ENCODE peak calls at places on chromosome X, in five cellular contexts. P is H1, S is SK-N-SH, Z is HCT116, U is K562. I is an unnamed sample.

GRCh38 chrX:29382811-29383210 is 795.6 kb downstream of the IL1RAPL1 start:
- DNase-seq in P (no peak), S (no peak), Z (no peak), U (no peak), I (no peak)

GRCh38 chrX:106783716-106784115 is 18.8 kb upstream of the TBC1D8B start:
- DNase-seq in P (peak), S (no peak), Z (no peak), U (no peak), I (no peak)

GRCh38 chrX:96438803-96439202 is 245.8 kb upstream of the DIAPH2 start:
- DNase-seq in P (no peak), S (no peak), Z (no peak), U (no peak), I (no peak)

GRCh38 chrX:49276671-49277519 is 7.3 kb downstream of the PPP1R3F start:
- DNase-seq in P (no peak), S (no peak), Z (no peak), U (no peak), I (no peak)

GRCh38 chrX:8627796-8628195 is 104.1 kb downstream of the ANOS1 start:
- DNase-seq in P (no peak), S (no peak), Z (no peak), U (no peak), I (no peak)

GRCh38 chrX:134551365-134552095 is 91.6 kb downstream of the HPRT1 start:
- DNase-seq in P (no peak), S (no peak), Z (no peak), U (no peak), I (no peak)

GRCh38 chrX:44872319-44872816 is 620 bp upstream of the KDM6A start:
- DNase-seq in P (no peak), S (no peak), Z (no peak), U (peak), I (no peak)

GRCh38 chrX:8845060-8845459 is 43.9 kb upstream of the FAM9A start:
- DNase-seq in P (no peak), S (no peak), Z (no peak), U (peak), I (peak)

GRCh38 chrX:136250191-136251041 is 784 bp downstream of the MAP7D3 start:
- DNase-seq in P (no peak), S (no peak), Z (no peak), U (peak), I (no peak)

GRCh38 chrX:112931900-112932299 is 91.3 kb upstream of the AMOT start:
- DNase-seq in P (no peak), S (no peak), Z (no peak), U (no peak), I (no peak)

GRCh38 chrX:19129694-19130093 is 7.4 kb upstream of the ADGRG2 start:
- DNase-seq in P (no peak), S (no peak), Z (no peak), U (peak), I (no peak)

GRCh38 chrX:9681422-9681821 is 84.2 kb downstream of the GPR143 start:
- DNase-seq in P (no peak), S (no peak), Z (no peak), U (no peak), I (no peak)

GRCh38 chrX:28042260-28042659 is 61.0 kb upstream of the DCAF8L1 start:
- DNase-seq in P (no peak), S (no peak), Z (no peak), U (no peak), I (no peak)

GRCh38 chrX:155052738-155053498 is 18.0 kb downstream of the CMC4 start:
- DNase-seq in P (no peak), S (no peak), Z (no peak), U (no peak), I (no peak)

GRCh38 chrX:9907645-9908387 is 59.3 kb upstream of the CLDN34 start:
- DNase-seq in P (no peak), S (no peak), Z (no peak), U (no peak), I (no peak)

GRCh38 chrX:46375831-46376230 is 169.4 kb downstream of the ZNF674 start:
- DNase-seq in P (no peak), S (no peak), Z (peak), U (no peak), I (no peak)

GRCh38 chrX:68843992-68844391 is 15.2 kb downstream of the EFNB1 start:
- DNase-seq in P (no peak), S (no peak), Z (no peak), U (no peak), I (no peak)

GRCh38 chrX:460823-461640 is 74.3 kb upstream of the PPP2R3B start:
- DNase-seq in P (no peak), S (no peak), Z (no peak), U (no peak), I (no peak)

GRCh38 chrX:72620550-72621145 is 48.0 kb upstream of the HDAC8 start:
- DNase-seq in P (no peak), S (no peak), Z (peak), U (peak), I (no peak)

GRCh38 chrX:44784241-44784640 is 59.6 kb upstream of the DUSP21 start:
- DNase-seq in P (no peak), S (no peak), Z (no peak), U (no peak), I (no peak)

GRCh38 chrX:134998246-134998645 is 7.5 kb downstream of the SMIM10 start:
- DNase-seq in P (no peak), S (no peak), Z (no peak), U (no peak), I (no peak)

GRCh38 chrX:19912-20571 is 261.1 kb upstream of the PLCXD1 start:
- DNase-seq in P (no peak), S (peak), Z (no peak), U (peak), I (no peak)

GRCh38 chrX:78540171-78540570 is 119.0 kb downstream of the RTL3 start:
- DNase-seq in P (no peak), S (no peak), Z (no peak), U (no peak), I (no peak)

GRCh38 chrX:9878141-9878875 is 88.8 kb upstream of the CLDN34 start:
- DNase-seq in P (no peak), S (no peak), Z (no peak), U (no peak), I (no peak)

GRCh38 chrX:54640721-54641120 is 110.7 kb downstream of the GNL3L start:
- DNase-seq in P (no peak), S (no peak), Z (no peak), U (no peak), I (peak)

GRCh38 chrX:13369541-13370140 is 49.8 kb upstream of the ATXN3L start:
- DNase-seq in P (no peak), S (no peak), Z (no peak), U (no peak), I (no peak)

GRCh38 chrX:8139713-8140112 is 31.4 kb downstream of the VCX2 start:
- DNase-seq in P (no peak), S (no peak), Z (no peak), U (no peak), I (no peak)

GRCh38 chrX:81301877-81302276 is 100.0 kb downstream of the SH3BGRL start:
- DNase-seq in P (no peak), S (no peak), Z (no peak), U (no peak), I (no peak)

GRCh38 chrX:1679238-1679637 is 64.4 kb downstream of the ASMT start:
- DNase-seq in P (no peak), S (no peak), Z (no peak), U (no peak), I (no peak)

GRCh38 chrX:43707812-43708548 is 51.9 kb downstream of the MAOA start:
- DNase-seq in P (no peak), S (no peak), Z (no peak), U (no peak), I (no peak)

GRCh38 chrX:149456476-149457245 is 48.4 kb downstream of the IDS start:
- DNase-seq in P (no peak), S (no peak), Z (no peak), U (no peak), I (no peak)
- TF ChIP-seq JUND in P (no peak), S (no peak), Z (no peak), U (no peak), I (no peak)

GRCh38 chrX:119655125-119655524 is 37.8 kb downstream of the SEPTIN6 start:
- DNase-seq in P (no peak), S (peak), Z (no peak), U (peak), I (no peak)
- TF ChIP-seq JUND in P (no peak), S (peak), Z (no peak), U (no peak), I (no peak)

DNA sequence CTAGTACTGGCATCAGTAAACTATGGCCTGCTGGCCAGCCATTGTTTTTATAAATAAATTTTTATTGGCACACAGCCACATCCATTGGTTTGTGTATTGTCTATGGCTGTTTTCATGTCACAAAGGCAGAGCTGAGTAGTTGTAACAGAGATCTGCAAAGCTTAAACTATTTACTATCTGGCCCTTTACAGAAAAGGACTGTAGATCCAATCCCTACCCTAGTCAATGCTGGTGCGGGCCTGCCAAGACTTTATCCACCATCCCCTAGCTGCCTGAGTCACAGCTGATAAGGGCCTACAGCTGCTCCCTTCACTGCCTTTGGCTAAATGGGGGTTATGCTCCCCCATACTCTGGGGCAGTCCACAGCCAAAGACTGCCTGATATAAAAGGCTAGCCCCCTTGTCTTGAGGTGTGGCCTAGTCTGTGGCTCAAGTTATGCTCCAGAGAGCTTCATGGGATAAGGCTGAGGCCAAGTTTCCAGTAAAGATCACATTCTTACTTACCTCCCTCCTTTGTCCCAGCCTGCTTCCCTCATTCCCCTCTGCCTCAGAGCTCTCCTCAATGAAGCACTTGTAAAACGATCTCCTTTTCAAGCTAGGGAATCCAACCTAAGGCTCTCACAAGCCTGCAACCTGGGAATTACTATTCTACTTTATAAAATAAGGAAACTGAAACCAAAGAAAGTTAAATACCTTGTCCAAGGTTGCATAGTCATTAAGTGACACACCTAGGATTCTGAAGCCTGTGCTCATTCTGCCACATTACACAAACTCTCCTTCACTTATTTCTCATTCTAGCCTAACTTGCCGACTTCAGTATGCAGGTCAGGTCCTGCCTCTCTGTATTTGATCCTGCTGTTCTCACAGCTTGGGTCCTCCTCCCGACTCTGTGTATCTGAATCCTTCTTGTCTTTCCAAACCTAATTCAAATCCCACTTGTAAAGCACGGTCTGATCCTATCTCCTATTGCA is 20.7 kb downstream of the ACE2 start:
- DNase-seq in P (no peak), S (no peak), Z (no peak), U (peak), I (no peak)
- TF ChIP-seq JUND in P (no peak), S (no peak), Z (no peak), U (peak), I (no peak)

DNA sequence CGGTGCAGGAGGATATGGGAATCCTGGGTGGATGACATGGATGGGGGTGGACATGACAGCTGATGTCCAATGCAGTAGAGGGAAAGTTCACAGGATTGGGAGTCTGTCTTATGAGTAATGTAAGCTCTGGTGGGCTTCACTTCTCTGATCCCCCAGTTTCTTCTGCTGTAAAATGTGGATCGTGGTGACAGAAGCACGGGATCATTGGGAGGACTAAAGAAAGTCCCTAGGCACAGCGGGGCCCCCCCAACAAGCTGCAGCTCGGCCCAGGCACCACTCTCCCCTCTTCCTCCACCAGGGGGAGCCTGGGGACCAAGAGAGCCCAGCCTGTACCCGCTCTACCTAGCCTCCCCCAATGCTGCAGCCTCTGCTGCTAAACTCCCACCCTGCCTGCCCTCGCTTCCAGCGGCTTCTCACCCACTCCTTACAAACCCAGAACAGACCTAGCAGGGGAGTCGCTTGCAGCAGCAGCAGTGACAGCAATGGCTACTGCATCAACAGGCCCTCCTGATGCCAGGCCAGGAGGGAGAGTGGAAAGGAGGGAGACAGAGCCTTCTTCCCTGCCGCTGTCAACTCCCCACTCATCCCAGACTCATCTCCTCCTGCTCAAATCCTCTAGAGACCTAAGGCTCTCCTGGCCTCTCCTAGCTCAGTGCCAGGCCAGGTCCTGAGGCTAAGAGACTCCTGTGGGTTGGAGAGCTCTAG is 36.1 kb upstream of the IQSEC2 start:
- DNase-seq in P (peak), S (peak), Z (no peak), U (peak), I (peak)
- TF ChIP-seq JUND in P (no peak), S (no peak), Z (no peak), U (no peak), I (no peak)

DNA sequence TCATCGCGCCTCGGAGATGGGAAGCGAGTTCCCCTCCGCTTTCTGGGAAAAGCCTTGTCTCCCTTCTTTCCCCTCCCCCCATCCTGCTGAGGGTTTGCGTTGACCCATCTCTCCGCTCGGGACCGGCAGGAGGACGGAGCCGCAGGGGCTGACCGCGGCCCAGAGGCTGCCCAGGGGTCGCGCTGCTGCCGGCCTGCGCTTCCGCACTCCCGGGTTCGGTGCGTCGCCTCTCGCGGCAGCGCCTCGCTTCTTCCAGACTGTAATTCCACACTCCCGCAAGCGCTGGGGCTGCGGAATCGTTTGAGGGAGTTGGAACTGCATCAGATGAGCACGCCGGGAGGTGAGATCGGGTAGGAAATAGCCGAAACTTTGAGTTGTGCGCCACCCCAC is 88.3 kb downstream of the BCOR start:
- DNase-seq in P (no peak), S (no peak), Z (no peak), U (no peak), I (no peak)
- TF ChIP-seq JUND in P (no peak), S (no peak), Z (no peak), U (no peak), I (no peak)

DNA sequence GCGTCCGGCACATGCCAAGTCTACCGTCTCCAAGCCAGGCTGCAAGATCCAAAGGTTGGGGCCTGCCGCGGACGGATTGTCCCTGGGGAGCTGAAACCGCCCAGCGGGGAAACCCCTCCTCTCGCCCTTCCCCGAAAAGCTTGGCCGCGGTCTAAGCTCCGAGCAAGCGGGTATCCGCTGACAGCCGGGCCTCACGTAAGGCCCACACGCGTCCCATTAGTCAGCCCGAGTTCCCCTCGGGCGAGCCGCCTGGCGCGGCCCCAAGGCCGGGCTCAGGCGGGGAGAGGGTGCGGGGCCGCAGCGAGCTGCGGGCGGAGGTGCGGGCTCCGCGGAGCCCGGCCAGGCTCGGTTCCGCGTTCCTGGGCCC is 6.9 kb upstream of the BCOR start:
- DNase-seq in P (no peak), S (peak), Z (no peak), U (no peak), I (no peak)
- TF ChIP-seq JUND in P (no peak), S (no peak), Z (no peak), U (no peak), I (no peak)

GRCh38 chrX:119190251-119190651 is 45.8 kb upstream of the PGRMC1 start:
- DNase-seq in P (no peak), S (no peak), Z (no peak), U (no peak), I (no peak)

GRCh38 chrX:119190736-119191282 is 45.3 kb upstream of the PGRMC1 start:
- DNase-seq in P (no peak), S (no peak), Z (no peak), U (no peak), I (no peak)

GRCh38 chrX:119189115-119189514 is 47.0 kb upstream of the PGRMC1 start:
- DNase-seq in P (no peak), S (no peak), Z (no peak), U (no peak), I (no peak)

GRCh38 chrX:119187298-119187697 is 48.8 kb upstream of the PGRMC1 start:
- DNase-seq in P (no peak), S (no peak), Z (no peak), U (peak), I (no peak)

GRCh38 chrX:119189586-119189985 is 46.5 kb upstream of the PGRMC1 start:
- DNase-seq in P (no peak), S (no peak), Z (no peak), U (no peak), I (no peak)
- TF ChIP-seq JUND in P (no peak), S (no peak), Z (no peak), U (no peak), I (no peak)

GRCh38 chrX:153885208-153885787 is 675 bp downstream of the L1CAM start:
- DNase-seq in P (no peak), S (no peak), Z (no peak), U (no peak), I (no peak)

GRCh38 chrX:153885968-153886903 is at the start of gene L1CAM:
- DNase-seq in P (no peak), S (peak), Z (no peak), U (peak), I (peak)

GRCh38 chrX:153888344-153888743 is 2.4 kb upstream of the L1CAM start:
- DNase-seq in P (no peak), S (no peak), Z (no peak), U (no peak), I (no peak)

GRCh38 chrX:153887385-153887784 is 1.4 kb upstream of the L1CAM start:
- DNase-seq in P (no peak), S (no peak), Z (no peak), U (no peak), I (no peak)

GRCh38 chrX:153886915-153887314 is 942 bp upstream of the L1CAM start:
- DNase-seq in P (no peak), S (no peak), Z (no peak), U (no peak), I (peak)
- TF ChIP-seq JUND in P (no peak), S (no peak), Z (no peak), U (no peak), I (no peak)